ENCODE peak calls at places on chromosomes 16 and 17, in eight cellular contexts. One of them, this sample, is unnamed.

GRCh38 chr16:71859751-71860521 is 14.2 kb downstream of the ATXN1L start:
- DNase-seq in cardiac fibroblast: no peak
- DNase-seq in activated CD4-positive, alpha-beta T cell treated with anti-CD3 and anti-CD28 coated beads for 4 hours: no peak
- DNase-seq in hepatic stellate cell: no peak
- DNase-seq in stimulated activated CD8-positive, alpha-beta memory T cell treated with anti-CD3 and anti-CD28 coated beads, Interleukin-4, amount 100 ng/mL, for 48 hours: no peak
- DNase-seq in activated T-helper 1 cell treated with Interleukin-2 at 50 U/mL for 16 hours: no peak
- DNase-seq in EL: no peak
- DNase-seq in thoracic aorta: no peak
- DNase-seq in this sample: no peak

GRCh38 chr17:6666077-6666521 is 14.5 kb downstream of the C17orf100 start:
- DNase-seq in cardiac fibroblast: peak
- DNase-seq in activated CD4-positive, alpha-beta T cell treated with anti-CD3 and anti-CD28 coated beads for 4 hours: peak
- DNase-seq in hepatic stellate cell: peak
- DNase-seq in stimulated activated CD8-positive, alpha-beta memory T cell treated with anti-CD3 and anti-CD28 coated beads, Interleukin-4, amount 100 ng/mL, for 48 hours: peak
- DNase-seq in activated T-helper 1 cell treated with Interleukin-2 at 50 U/mL for 16 hours: no peak
- DNase-seq in EL: peak
- DNase-seq in thoracic aorta: no peak
- DNase-seq in this sample: peak

GRCh38 chr17:78252111-78252634 is 20.7 kb downstream of the TMEM235 start:
- DNase-seq in cardiac fibroblast: no peak
- DNase-seq in activated CD4-positive, alpha-beta T cell treated with anti-CD3 and anti-CD28 coated beads for 4 hours: peak
- DNase-seq in hepatic stellate cell: no peak
- DNase-seq in stimulated activated CD8-positive, alpha-beta memory T cell treated with anti-CD3 and anti-CD28 coated beads, Interleukin-4, amount 100 ng/mL, for 48 hours: peak
- DNase-seq in activated T-helper 1 cell treated with Interleukin-2 at 50 U/mL for 16 hours: peak
- DNase-seq in EL: no peak
- DNase-seq in thoracic aorta: no peak
- DNase-seq in this sample: no peak

GRCh38 chr17:50260501-50260911 is 13.8 kb upstream of the TMEM92 start:
- DNase-seq in cardiac fibroblast: no peak
- DNase-seq in activated CD4-positive, alpha-beta T cell treated with anti-CD3 and anti-CD28 coated beads for 4 hours: no peak
- DNase-seq in hepatic stellate cell: peak
- DNase-seq in stimulated activated CD8-positive, alpha-beta memory T cell treated with anti-CD3 and anti-CD28 coated beads, Interleukin-4, amount 100 ng/mL, for 48 hours: no peak
- DNase-seq in activated T-helper 1 cell treated with Interleukin-2 at 50 U/mL for 16 hours: no peak
- DNase-seq in EL: no peak
- DNase-seq in thoracic aorta: no peak
- DNase-seq in this sample: no peak

GRCh38 chr17:74280093-74280513 is 6.1 kb downstream of the DNAI2 start:
- DNase-seq in cardiac fibroblast: no peak
- DNase-seq in activated CD4-positive, alpha-beta T cell treated with anti-CD3 and anti-CD28 coated beads for 4 hours: peak
- DNase-seq in hepatic stellate cell: no peak
- DNase-seq in stimulated activated CD8-positive, alpha-beta memory T cell treated with anti-CD3 and anti-CD28 coated beads, Interleukin-4, amount 100 ng/mL, for 48 hours: peak
- DNase-seq in activated T-helper 1 cell treated with Interleukin-2 at 50 U/mL for 16 hours: peak
- DNase-seq in EL: no peak
- DNase-seq in thoracic aorta: no peak
- DNase-seq in this sample: no peak

GRCh38 chr16:49747654-49748053 is 108.3 kb downstream of the ZNF423 start:
- DNase-seq in cardiac fibroblast: no peak
- DNase-seq in activated CD4-positive, alpha-beta T cell treated with anti-CD3 and anti-CD28 coated beads for 4 hours: no peak
- DNase-seq in hepatic stellate cell: no peak
- DNase-seq in stimulated activated CD8-positive, alpha-beta memory T cell treated with anti-CD3 and anti-CD28 coated beads, Interleukin-4, amount 100 ng/mL, for 48 hours: no peak
- DNase-seq in activated T-helper 1 cell treated with Interleukin-2 at 50 U/mL for 16 hours: no peak
- DNase-seq in EL: no peak
- DNase-seq in thoracic aorta: no peak
- DNase-seq in this sample: no peak

GRCh38 chr16:83248735-83249469 is 558.9 kb upstream of the HSBP1 start:
- DNase-seq in cardiac fibroblast: peak
- DNase-seq in activated CD4-positive, alpha-beta T cell treated with anti-CD3 and anti-CD28 coated beads for 4 hours: no peak
- DNase-seq in hepatic stellate cell: no peak
- DNase-seq in stimulated activated CD8-positive, alpha-beta memory T cell treated with anti-CD3 and anti-CD28 coated beads, Interleukin-4, amount 100 ng/mL, for 48 hours: no peak
- DNase-seq in activated T-helper 1 cell treated with Interleukin-2 at 50 U/mL for 16 hours: no peak
- DNase-seq in EL: no peak
- DNase-seq in thoracic aorta: no peak
- DNase-seq in this sample: no peak

GRCh38 chr17:62898239-62898864 is 67.7 kb upstream of the TANC2 start:
- DNase-seq in cardiac fibroblast: peak
- DNase-seq in activated CD4-positive, alpha-beta T cell treated with anti-CD3 and anti-CD28 coated beads for 4 hours: no peak
- DNase-seq in hepatic stellate cell: peak
- DNase-seq in stimulated activated CD8-positive, alpha-beta memory T cell treated with anti-CD3 and anti-CD28 coated beads, Interleukin-4, amount 100 ng/mL, for 48 hours: no peak
- DNase-seq in activated T-helper 1 cell treated with Interleukin-2 at 50 U/mL for 16 hours: no peak
- DNase-seq in EL: peak
- DNase-seq in thoracic aorta: no peak
- DNase-seq in this sample: no peak

GRCh38 chr17:45784583-45785372 is 658 bp downstream of the CRHR1 start:
- DNase-seq in cardiac fibroblast: peak
- DNase-seq in activated CD4-positive, alpha-beta T cell treated with anti-CD3 and anti-CD28 coated beads for 4 hours: peak
- DNase-seq in hepatic stellate cell: no peak
- DNase-seq in stimulated activated CD8-positive, alpha-beta memory T cell treated with anti-CD3 and anti-CD28 coated beads, Interleukin-4, amount 100 ng/mL, for 48 hours: peak
- DNase-seq in activated T-helper 1 cell treated with Interleukin-2 at 50 U/mL for 16 hours: peak
- DNase-seq in EL: peak
- DNase-seq in thoracic aorta: no peak
- DNase-seq in this sample: no peak

GRCh38 chr16:65845466-65846209 is 520.9 kb upstream of the CDH5 start:
- DNase-seq in cardiac fibroblast: peak
- DNase-seq in activated CD4-positive, alpha-beta T cell treated with anti-CD3 and anti-CD28 coated beads for 4 hours: no peak
- DNase-seq in hepatic stellate cell: no peak
- DNase-seq in stimulated activated CD8-positive, alpha-beta memory T cell treated with anti-CD3 and anti-CD28 coated beads, Interleukin-4, amount 100 ng/mL, for 48 hours: no peak
- DNase-seq in activated T-helper 1 cell treated with Interleukin-2 at 50 U/mL for 16 hours: no peak
- DNase-seq in EL: peak
- DNase-seq in thoracic aorta: no peak
- DNase-seq in this sample: no peak

GRCh38 chr17:850828-851759 is 68.9 kb downstream of the MRM3 start:
- DNase-seq in cardiac fibroblast: peak
- DNase-seq in activated CD4-positive, alpha-beta T cell treated with anti-CD3 and anti-CD28 coated beads for 4 hours: no peak
- DNase-seq in hepatic stellate cell: peak
- DNase-seq in stimulated activated CD8-positive, alpha-beta memory T cell treated with anti-CD3 and anti-CD28 coated beads, Interleukin-4, amount 100 ng/mL, for 48 hours: no peak
- DNase-seq in activated T-helper 1 cell treated with Interleukin-2 at 50 U/mL for 16 hours: no peak
- DNase-seq in EL: peak
- DNase-seq in thoracic aorta: no peak
- DNase-seq in this sample: no peak

GRCh38 chr16:87412996-87413421 is 20.9 kb downstream of the MAP1LC3B start:
- DNase-seq in cardiac fibroblast: no peak
- DNase-seq in activated CD4-positive, alpha-beta T cell treated with anti-CD3 and anti-CD28 coated beads for 4 hours: no peak
- DNase-seq in hepatic stellate cell: no peak
- DNase-seq in stimulated activated CD8-positive, alpha-beta memory T cell treated with anti-CD3 and anti-CD28 coated beads, Interleukin-4, amount 100 ng/mL, for 48 hours: no peak
- DNase-seq in activated T-helper 1 cell treated with Interleukin-2 at 50 U/mL for 16 hours: no peak
- DNase-seq in EL: no peak
- DNase-seq in thoracic aorta: no peak
- DNase-seq in this sample: no peak

GRCh38 chr16:30996324-30996999 is 11.5 kb downstream of the HSD3B7 start:
- DNase-seq in cardiac fibroblast: no peak
- DNase-seq in activated CD4-positive, alpha-beta T cell treated with anti-CD3 and anti-CD28 coated beads for 4 hours: no peak
- DNase-seq in hepatic stellate cell: no peak
- DNase-seq in stimulated activated CD8-positive, alpha-beta memory T cell treated with anti-CD3 and anti-CD28 coated beads, Interleukin-4, amount 100 ng/mL, for 48 hours: no peak
- DNase-seq in activated T-helper 1 cell treated with Interleukin-2 at 50 U/mL for 16 hours: no peak
- DNase-seq in EL: peak
- DNase-seq in thoracic aorta: no peak
- DNase-seq in this sample: no peak

GRCh38 chr16:88619859-88620655 is 18.3 kb upstream of the IL17C start:
- DNase-seq in cardiac fibroblast: peak
- DNase-seq in activated CD4-positive, alpha-beta T cell treated with anti-CD3 and anti-CD28 coated beads for 4 hours: peak
- DNase-seq in hepatic stellate cell: no peak
- DNase-seq in stimulated activated CD8-positive, alpha-beta memory T cell treated with anti-CD3 and anti-CD28 coated beads, Interleukin-4, amount 100 ng/mL, for 48 hours: peak
- DNase-seq in activated T-helper 1 cell treated with Interleukin-2 at 50 U/mL for 16 hours: peak
- DNase-seq in EL: no peak
- DNase-seq in thoracic aorta: no peak
- DNase-seq in this sample: no peak

GRCh38 chr17:4858880-4859260 is 25.7 kb downstream of the MINK1 start:
- DNase-seq in cardiac fibroblast: peak
- DNase-seq in activated CD4-positive, alpha-beta T cell treated with anti-CD3 and anti-CD28 coated beads for 4 hours: no peak
- DNase-seq in hepatic stellate cell: peak
- DNase-seq in stimulated activated CD8-positive, alpha-beta memory T cell treated with anti-CD3 and anti-CD28 coated beads, Interleukin-4, amount 100 ng/mL, for 48 hours: no peak
- DNase-seq in activated T-helper 1 cell treated with Interleukin-2 at 50 U/mL for 16 hours: no peak
- DNase-seq in EL: peak
- DNase-seq in thoracic aorta: peak
- DNase-seq in this sample: peak

GRCh38 chr16:87393680-87394055 is 1.5 kb downstream of the MAP1LC3B start:
- DNase-seq in cardiac fibroblast: no peak
- DNase-seq in activated CD4-positive, alpha-beta T cell treated with anti-CD3 and anti-CD28 coated beads for 4 hours: no peak
- DNase-seq in hepatic stellate cell: no peak
- DNase-seq in stimulated activated CD8-positive, alpha-beta memory T cell treated with anti-CD3 and anti-CD28 coated beads, Interleukin-4, amount 100 ng/mL, for 48 hours: no peak
- DNase-seq in activated T-helper 1 cell treated with Interleukin-2 at 50 U/mL for 16 hours: no peak
- DNase-seq in EL: no peak
- DNase-seq in thoracic aorta: no peak
- DNase-seq in this sample: no peak

GRCh38 chr16:88086571-88087516 is 135.6 kb downstream of the BANP start:
- DNase-seq in cardiac fibroblast: no peak
- DNase-seq in activated CD4-positive, alpha-beta T cell treated with anti-CD3 and anti-CD28 coated beads for 4 hours: no peak
- DNase-seq in hepatic stellate cell: no peak
- DNase-seq in stimulated activated CD8-positive, alpha-beta memory T cell treated with anti-CD3 and anti-CD28 coated beads, Interleukin-4, amount 100 ng/mL, for 48 hours: no peak
- DNase-seq in activated T-helper 1 cell treated with Interleukin-2 at 50 U/mL for 16 hours: no peak
- DNase-seq in EL: no peak
- DNase-seq in thoracic aorta: no peak
- DNase-seq in this sample: no peak

GRCh38 chr16:21611546-21612384 is 12.4 kb downstream of the METTL9 start:
- DNase-seq in cardiac fibroblast: peak
- DNase-seq in activated CD4-positive, alpha-beta T cell treated with anti-CD3 and anti-CD28 coated beads for 4 hours: peak
- DNase-seq in hepatic stellate cell: no peak
- DNase-seq in stimulated activated CD8-positive, alpha-beta memory T cell treated with anti-CD3 and anti-CD28 coated beads, Interleukin-4, amount 100 ng/mL, for 48 hours: no peak
- DNase-seq in activated T-helper 1 cell treated with Interleukin-2 at 50 U/mL for 16 hours: no peak
- DNase-seq in EL: no peak
- DNase-seq in thoracic aorta: no peak
- DNase-seq in this sample: no peak

GRCh38 chr17:78442648-78443128 is 64.2 kb downstream of the PGS1 start:
- DNase-seq in cardiac fibroblast: peak
- DNase-seq in activated CD4-positive, alpha-beta T cell treated with anti-CD3 and anti-CD28 coated beads for 4 hours: no peak
- DNase-seq in hepatic stellate cell: no peak
- DNase-seq in stimulated activated CD8-positive, alpha-beta memory T cell treated with anti-CD3 and anti-CD28 coated beads, Interleukin-4, amount 100 ng/mL, for 48 hours: no peak
- DNase-seq in activated T-helper 1 cell treated with Interleukin-2 at 50 U/mL for 16 hours: no peak
- DNase-seq in EL: no peak
- DNase-seq in thoracic aorta: peak
- DNase-seq in this sample: no peak

GRCh38 chr16:75323198-75323597 is 71.8 kb upstream of the BCAR1 start:
- DNase-seq in cardiac fibroblast: no peak
- DNase-seq in activated CD4-positive, alpha-beta T cell treated with anti-CD3 and anti-CD28 coated beads for 4 hours: no peak
- DNase-seq in hepatic stellate cell: no peak
- DNase-seq in stimulated activated CD8-positive, alpha-beta memory T cell treated with anti-CD3 and anti-CD28 coated beads, Interleukin-4, amount 100 ng/mL, for 48 hours: no peak
- DNase-seq in activated T-helper 1 cell treated with Interleukin-2 at 50 U/mL for 16 hours: no peak
- DNase-seq in EL: peak
- DNase-seq in thoracic aorta: no peak
- DNase-seq in this sample: no peak

GRCh38 chr16:54447606-54448440 is 161.2 kb upstream of the IRX3 start:
- DNase-seq in cardiac fibroblast: peak
- DNase-seq in activated CD4-positive, alpha-beta T cell treated with anti-CD3 and anti-CD28 coated beads for 4 hours: no peak
- DNase-seq in hepatic stellate cell: peak
- DNase-seq in stimulated activated CD8-positive, alpha-beta memory T cell treated with anti-CD3 and anti-CD28 coated beads, Interleukin-4, amount 100 ng/mL, for 48 hours: no peak
- DNase-seq in activated T-helper 1 cell treated with Interleukin-2 at 50 U/mL for 16 hours: no peak
- DNase-seq in EL: peak
- DNase-seq in thoracic aorta: no peak
- DNase-seq in this sample: peak

GRCh38 chr17:2852729-2853110 is 56.5 kb downstream of the RAP1GAP2 start:
- DNase-seq in cardiac fibroblast: no peak
- DNase-seq in activated CD4-positive, alpha-beta T cell treated with anti-CD3 and anti-CD28 coated beads for 4 hours: no peak
- DNase-seq in hepatic stellate cell: no peak
- DNase-seq in stimulated activated CD8-positive, alpha-beta memory T cell treated with anti-CD3 and anti-CD28 coated beads, Interleukin-4, amount 100 ng/mL, for 48 hours: no peak
- DNase-seq in activated T-helper 1 cell treated with Interleukin-2 at 50 U/mL for 16 hours: no peak
- DNase-seq in EL: no peak
- DNase-seq in thoracic aorta: no peak
- DNase-seq in this sample: no peak

GRCh38 chr17:82241183-82241925 is 12.5 kb downstream of the SLC16A3 start:
- DNase-seq in cardiac fibroblast: peak
- DNase-seq in activated CD4-positive, alpha-beta T cell treated with anti-CD3 and anti-CD28 coated beads for 4 hours: peak
- DNase-seq in hepatic stellate cell: peak
- DNase-seq in stimulated activated CD8-positive, alpha-beta memory T cell treated with anti-CD3 and anti-CD28 coated beads, Interleukin-4, amount 100 ng/mL, for 48 hours: peak
- DNase-seq in activated T-helper 1 cell treated with Interleukin-2 at 50 U/mL for 16 hours: no peak
- DNase-seq in EL: peak
- DNase-seq in thoracic aorta: peak
- DNase-seq in this sample: peak

GRCh38 chr16:63337264-63337663 is 1301.0 kb upstream of the CDH8 start:
- DNase-seq in cardiac fibroblast: no peak
- DNase-seq in activated CD4-positive, alpha-beta T cell treated with anti-CD3 and anti-CD28 coated beads for 4 hours: no peak
- DNase-seq in hepatic stellate cell: no peak
- DNase-seq in stimulated activated CD8-positive, alpha-beta memory T cell treated with anti-CD3 and anti-CD28 coated beads, Interleukin-4, amount 100 ng/mL, for 48 hours: no peak
- DNase-seq in activated T-helper 1 cell treated with Interleukin-2 at 50 U/mL for 16 hours: no peak
- DNase-seq in EL: no peak
- DNase-seq in thoracic aorta: no peak
- DNase-seq in this sample: no peak

GRCh38 chr17:10754861-10755591 is 25.2 kb upstream of the TMEM220 start:
- DNase-seq in cardiac fibroblast: no peak
- DNase-seq in activated CD4-positive, alpha-beta T cell treated with anti-CD3 and anti-CD28 coated beads for 4 hours: no peak
- DNase-seq in hepatic stellate cell: no peak
- DNase-seq in stimulated activated CD8-positive, alpha-beta memory T cell treated with anti-CD3 and anti-CD28 coated beads, Interleukin-4, amount 100 ng/mL, for 48 hours: no peak
- DNase-seq in activated T-helper 1 cell treated with Interleukin-2 at 50 U/mL for 16 hours: no peak
- DNase-seq in EL: no peak
- DNase-seq in thoracic aorta: no peak
- DNase-seq in this sample: no peak

GRCh38 chr17:1643999-1644492 is 1.5 kb downstream of the SCARF1 start:
- DNase-seq in cardiac fibroblast: no peak
- DNase-seq in activated CD4-positive, alpha-beta T cell treated with anti-CD3 and anti-CD28 coated beads for 4 hours: no peak
- DNase-seq in hepatic stellate cell: no peak
- DNase-seq in stimulated activated CD8-positive, alpha-beta memory T cell treated with anti-CD3 and anti-CD28 coated beads, Interleukin-4, amount 100 ng/mL, for 48 hours: no peak
- DNase-seq in activated T-helper 1 cell treated with Interleukin-2 at 50 U/mL for 16 hours: no peak
- DNase-seq in EL: peak
- DNase-seq in thoracic aorta: no peak
- DNase-seq in this sample: no peak

GRCh38 chr17:43547659-43548256 is 1.6 kb upstream of the ETV4 start:
- DNase-seq in cardiac fibroblast: no peak
- DNase-seq in activated CD4-positive, alpha-beta T cell treated with anti-CD3 and anti-CD28 coated beads for 4 hours: no peak
- DNase-seq in hepatic stellate cell: no peak
- DNase-seq in stimulated activated CD8-positive, alpha-beta memory T cell treated with anti-CD3 and anti-CD28 coated beads, Interleukin-4, amount 100 ng/mL, for 48 hours: no peak
- DNase-seq in activated T-helper 1 cell treated with Interleukin-2 at 50 U/mL for 16 hours: no peak
- DNase-seq in EL: no peak
- DNase-seq in thoracic aorta: no peak
- DNase-seq in this sample: no peak

GRCh38 chr17:5580367-5580766 is 3.9 kb downstream of the NLRP1 start:
- DNase-seq in cardiac fibroblast: peak
- DNase-seq in activated CD4-positive, alpha-beta T cell treated with anti-CD3 and anti-CD28 coated beads for 4 hours: no peak
- DNase-seq in hepatic stellate cell: no peak
- DNase-seq in stimulated activated CD8-positive, alpha-beta memory T cell treated with anti-CD3 and anti-CD28 coated beads, Interleukin-4, amount 100 ng/mL, for 48 hours: no peak
- DNase-seq in activated T-helper 1 cell treated with Interleukin-2 at 50 U/mL for 16 hours: no peak
- DNase-seq in EL: no peak
- DNase-seq in thoracic aorta: no peak
- DNase-seq in this sample: no peak

GRCh38 chr16:63938661-63939060 is 1183.2 kb downstream of the CDH11 start:
- DNase-seq in cardiac fibroblast: no peak
- DNase-seq in activated CD4-positive, alpha-beta T cell treated with anti-CD3 and anti-CD28 coated beads for 4 hours: no peak
- DNase-seq in hepatic stellate cell: no peak
- DNase-seq in stimulated activated CD8-positive, alpha-beta memory T cell treated with anti-CD3 and anti-CD28 coated beads, Interleukin-4, amount 100 ng/mL, for 48 hours: no peak
- DNase-seq in activated T-helper 1 cell treated with Interleukin-2 at 50 U/mL for 16 hours: no peak
- DNase-seq in EL: peak
- DNase-seq in thoracic aorta: no peak
- DNase-seq in this sample: no peak

GRCh38 chr16:74724820-74725549 is 24.3 kb upstream of the MLKL start:
- DNase-seq in cardiac fibroblast: peak
- DNase-seq in activated CD4-positive, alpha-beta T cell treated with anti-CD3 and anti-CD28 coated beads for 4 hours: no peak
- DNase-seq in hepatic stellate cell: peak
- DNase-seq in stimulated activated CD8-positive, alpha-beta memory T cell treated with anti-CD3 and anti-CD28 coated beads, Interleukin-4, amount 100 ng/mL, for 48 hours: no peak
- DNase-seq in activated T-helper 1 cell treated with Interleukin-2 at 50 U/mL for 16 hours: no peak
- DNase-seq in EL: peak
- DNase-seq in thoracic aorta: no peak
- DNase-seq in this sample: peak

GRCh38 chr16:80063028-80063767 is 462.7 kb upstream of the MAF start:
- DNase-seq in cardiac fibroblast: no peak
- DNase-seq in activated CD4-positive, alpha-beta T cell treated with anti-CD3 and anti-CD28 coated beads for 4 hours: no peak
- DNase-seq in hepatic stellate cell: no peak
- DNase-seq in stimulated activated CD8-positive, alpha-beta memory T cell treated with anti-CD3 and anti-CD28 coated beads, Interleukin-4, amount 100 ng/mL, for 48 hours: no peak
- DNase-seq in activated T-helper 1 cell treated with Interleukin-2 at 50 U/mL for 16 hours: no peak
- DNase-seq in EL: no peak
- DNase-seq in thoracic aorta: no peak
- DNase-seq in this sample: no peak

GRCh38 chr16:73024571-73025105 is 23.3 kb downstream of the ZFHX3 start:
- DNase-seq in cardiac fibroblast: no peak
- DNase-seq in activated CD4-positive, alpha-beta T cell treated with anti-CD3 and anti-CD28 coated beads for 4 hours: no peak
- DNase-seq in hepatic stellate cell: no peak
- DNase-seq in stimulated activated CD8-positive, alpha-beta memory T cell treated with anti-CD3 and anti-CD28 coated beads, Interleukin-4, amount 100 ng/mL, for 48 hours: no peak
- DNase-seq in activated T-helper 1 cell treated with Interleukin-2 at 50 U/mL for 16 hours: no peak
- DNase-seq in EL: no peak
- DNase-seq in thoracic aorta: no peak
- DNase-seq in this sample: no peak

GRCh38 chr16:51167170-51167710 is 16.2 kb upstream of the SALL1 start:
- DNase-seq in cardiac fibroblast: no peak
- DNase-seq in activated CD4-positive, alpha-beta T cell treated with anti-CD3 and anti-CD28 coated beads for 4 hours: no peak
- DNase-seq in hepatic stellate cell: no peak
- DNase-seq in stimulated activated CD8-positive, alpha-beta memory T cell treated with anti-CD3 and anti-CD28 coated beads, Interleukin-4, amount 100 ng/mL, for 48 hours: no peak
- DNase-seq in activated T-helper 1 cell treated with Interleukin-2 at 50 U/mL for 16 hours: no peak
- DNase-seq in EL: no peak
- DNase-seq in thoracic aorta: no peak
- DNase-seq in this sample: no peak

GRCh38 chr16:10964039-10964890 is 19.9 kb downstream of the CLEC16A start:
- DNase-seq in cardiac fibroblast: peak
- DNase-seq in activated CD4-positive, alpha-beta T cell treated with anti-CD3 and anti-CD28 coated beads for 4 hours: peak
- DNase-seq in hepatic stellate cell: peak
- DNase-seq in stimulated activated CD8-positive, alpha-beta memory T cell treated with anti-CD3 and anti-CD28 coated beads, Interleukin-4, amount 100 ng/mL, for 48 hours: peak
- DNase-seq in activated T-helper 1 cell treated with Interleukin-2 at 50 U/mL for 16 hours: peak
- DNase-seq in EL: peak
- DNase-seq in thoracic aorta: peak
- DNase-seq in this sample: peak